ENCODE peak calls at places on chromosomes 16 and 17, in four cellular contexts. One of them, this sample, is unnamed.

GRCh38 chr16:69321080-69321479 is 9.3 kb downstream of the PDF start:
- DNase-seq in K562: no peak
- DNase-seq in IMR-90: no peak
- DNase-seq in GM12878: no peak
- DNase-seq in this sample: no peak

GRCh38 chr17:32927724-32928526 is at the start of gene TMEM98:
- DNase-seq in K562: peak; percentile 52
- DNase-seq in IMR-90: peak; percentile 12
- DNase-seq in GM12878: no peak
- DNase-seq in this sample: no peak

GRCh38 chr17:29621751-29622194 is 939 bp downstream of the CORO6 start:
- DNase-seq in K562: no peak
- DNase-seq in IMR-90: no peak
- DNase-seq in GM12878: no peak
- DNase-seq in this sample: no peak

GRCh38 chr16:67148221-67148620 is 2.6 kb downstream of the B3GNT9 start:
- DNase-seq in K562: no peak
- DNase-seq in IMR-90: no peak
- DNase-seq in GM12878: no peak
- DNase-seq in this sample: no peak

GRCh38 chr17:40915721-40916256 is 21.7 kb downstream of the KRT23 start:
- DNase-seq in K562: no peak
- DNase-seq in IMR-90: peak; percentile 77
- DNase-seq in GM12878: peak; percentile 26
- DNase-seq in this sample: no peak

GRCh38 chr16:85738878-85739715 is 11.8 kb downstream of the C16orf74 start:
- DNase-seq in K562: no peak
- DNase-seq in IMR-90: no peak
- DNase-seq in GM12878: no peak
- DNase-seq in this sample: no peak

GRCh38 chr16:12439443-12440232 is 364.0 kb downstream of the CPPED1 start:
- DNase-seq in K562: no peak
- DNase-seq in IMR-90: no peak
- DNase-seq in GM12878: no peak
- DNase-seq in this sample: no peak

GRCh38 chr16:84138824-84139627 is 6.0 kb downstream of the HSDL1 start:
- DNase-seq in K562: peak; percentile 87
- DNase-seq in IMR-90: peak; percentile 52
- DNase-seq in GM12878: peak; percentile 56
- DNase-seq in this sample: no peak

GRCh38 chr17:14019186-14019956 is 49.9 kb upstream of the COX10 start:
- DNase-seq in K562: peak; percentile 37
- DNase-seq in IMR-90: peak; percentile 57
- DNase-seq in GM12878: no peak
- DNase-seq in this sample: no peak

GRCh38 chr16:30569746-30570325 is 1.7 kb downstream of the ZNF688 start:
- DNase-seq in K562: no peak
- DNase-seq in IMR-90: no peak
- DNase-seq in GM12878: no peak
- DNase-seq in this sample: no peak

GRCh38 chr17:79019631-79020584 is 4.1 kb upstream of the C1QTNF1 start:
- DNase-seq in K562: peak; percentile 56
- DNase-seq in IMR-90: peak; percentile 78
- DNase-seq in GM12878: no peak
- DNase-seq in this sample: peak; percentile 67

GRCh38 chr17:1882836-1883235 is 53.0 kb downstream of the RPA1 start:
- DNase-seq in K562: peak; percentile 31
- DNase-seq in IMR-90: peak; percentile 24
- DNase-seq in GM12878: no peak
- DNase-seq in this sample: peak; percentile 45

GRCh38 chr16:57998484-57998883 is 2.0 kb downstream of the ZNF319 start:
- DNase-seq in K562: no peak
- DNase-seq in IMR-90: no peak
- DNase-seq in GM12878: no peak
- DNase-seq in this sample: no peak

GRCh38 chr16:28067604-28068382 is 4.3 kb upstream of the GSG1L start:
- DNase-seq in K562: peak; percentile 4
- DNase-seq in IMR-90: peak; percentile 74
- DNase-seq in GM12878: no peak
- DNase-seq in this sample: no peak

GRCh38 chr17:4110152-4110551 is 32.7 kb downstream of the ZZEF1 start:
- DNase-seq in K562: no peak
- DNase-seq in IMR-90: peak; percentile 79
- DNase-seq in GM12878: no peak
- DNase-seq in this sample: peak; percentile 20

GRCh38 chr16:29760567-29761279 is 14.9 kb upstream of the C16orf54 start:
- DNase-seq in K562: no peak
- DNase-seq in IMR-90: no peak
- DNase-seq in GM12878: no peak
- DNase-seq in this sample: no peak

GRCh38 chr16:54647216-54647615 is 283.4 kb upstream of the IRX5 start:
- DNase-seq in K562: no peak
- DNase-seq in IMR-90: no peak
- DNase-seq in GM12878: no peak
- DNase-seq in this sample: no peak

GRCh38 chr17:72516772-72517399 is 396.1 kb downstream of the SOX9 start:
- DNase-seq in K562: no peak
- DNase-seq in IMR-90: no peak
- DNase-seq in GM12878: no peak
- DNase-seq in this sample: no peak

DNA sequence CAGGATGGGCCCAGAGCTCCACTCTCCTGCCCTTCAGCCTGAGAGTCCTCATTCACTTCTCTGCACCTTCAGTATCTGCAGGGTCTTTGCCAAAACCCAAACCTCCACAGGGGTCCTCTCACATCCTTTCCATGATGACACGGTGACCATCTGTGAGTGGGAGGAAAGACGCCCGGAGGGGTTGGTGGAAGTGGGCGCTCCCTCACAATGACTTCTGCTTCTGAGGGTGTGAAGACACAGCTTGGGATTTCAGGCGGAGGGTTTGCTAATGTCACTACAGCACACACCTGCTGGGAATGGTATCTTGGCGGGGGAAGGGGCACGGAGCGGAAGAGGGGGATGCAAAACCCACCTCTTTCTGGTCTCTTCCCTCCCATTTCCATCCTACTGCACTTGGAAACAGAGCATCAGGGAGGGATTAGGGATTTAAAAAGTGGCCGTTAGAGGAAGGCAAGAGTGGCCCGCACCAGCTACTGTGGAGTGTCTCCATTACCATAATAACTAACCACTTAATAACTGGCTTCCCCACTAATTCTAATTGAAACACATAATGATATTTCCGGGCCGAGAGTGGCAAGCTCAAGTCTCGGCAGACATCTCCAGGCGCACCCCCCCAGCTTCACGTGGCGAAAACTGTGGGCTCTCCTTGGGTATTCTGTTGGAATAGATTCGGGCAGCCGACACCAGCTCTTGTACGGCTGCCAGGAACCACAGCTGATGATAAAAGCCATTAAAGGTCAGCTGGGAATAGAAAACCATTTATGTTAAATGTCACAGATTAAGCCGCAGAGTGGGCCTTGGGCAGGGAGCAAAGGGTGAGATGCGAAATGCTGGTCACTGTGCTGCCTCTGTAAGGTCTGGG is 115.3 kb upstream of the SDK2 start:
- DNase-seq in K562: no peak
- DNase-seq in IMR-90: no peak
- DNase-seq in GM12878: no peak
- DNase-seq in this sample: no peak
- TF ChIP-seq FOS in K562: no peak
- TF ChIP-seq FOS in IMR-90: no peak
- TF ChIP-seq FOS in GM12878: no peak
- TF ChIP-seq FOS in this sample: no peak

DNA sequence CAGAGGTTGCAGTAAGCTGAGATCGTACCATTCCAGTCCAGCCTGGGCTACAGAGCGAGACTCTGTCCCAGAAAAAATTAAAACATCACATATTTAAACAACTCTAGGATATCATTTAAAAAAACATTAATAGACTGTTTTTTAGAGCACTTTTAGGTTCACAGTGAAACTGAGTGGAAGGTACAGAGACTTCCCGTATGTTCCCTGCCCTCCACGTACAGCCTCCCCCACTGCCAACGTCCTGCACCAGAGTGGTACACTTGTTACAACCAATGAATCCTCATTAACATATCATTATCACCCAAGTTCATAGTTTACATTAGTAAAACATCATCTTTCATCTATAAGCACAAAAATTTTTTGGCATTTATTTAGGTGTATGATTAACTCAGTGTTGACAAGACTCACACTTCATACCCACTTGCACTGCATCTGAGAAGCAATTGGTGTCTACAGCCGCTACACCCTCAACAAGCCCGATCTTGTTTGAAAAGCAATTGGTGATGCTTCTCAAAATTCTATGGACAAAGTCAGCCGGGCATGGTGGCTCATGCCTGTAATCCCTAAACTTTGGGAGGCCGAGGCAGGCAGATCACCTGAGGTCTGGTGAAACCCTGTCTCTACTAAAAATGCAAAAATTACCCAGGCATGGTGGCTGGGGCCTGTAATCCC is 39.9 kb upstream of the STH start:
- DNase-seq in K562: no peak
- DNase-seq in IMR-90: no peak
- DNase-seq in GM12878: no peak
- DNase-seq in this sample: no peak
- TF ChIP-seq FOS in K562: no peak
- TF ChIP-seq FOS in IMR-90: no peak
- TF ChIP-seq FOS in GM12878: no peak
- TF ChIP-seq FOS in this sample: no peak

DNA sequence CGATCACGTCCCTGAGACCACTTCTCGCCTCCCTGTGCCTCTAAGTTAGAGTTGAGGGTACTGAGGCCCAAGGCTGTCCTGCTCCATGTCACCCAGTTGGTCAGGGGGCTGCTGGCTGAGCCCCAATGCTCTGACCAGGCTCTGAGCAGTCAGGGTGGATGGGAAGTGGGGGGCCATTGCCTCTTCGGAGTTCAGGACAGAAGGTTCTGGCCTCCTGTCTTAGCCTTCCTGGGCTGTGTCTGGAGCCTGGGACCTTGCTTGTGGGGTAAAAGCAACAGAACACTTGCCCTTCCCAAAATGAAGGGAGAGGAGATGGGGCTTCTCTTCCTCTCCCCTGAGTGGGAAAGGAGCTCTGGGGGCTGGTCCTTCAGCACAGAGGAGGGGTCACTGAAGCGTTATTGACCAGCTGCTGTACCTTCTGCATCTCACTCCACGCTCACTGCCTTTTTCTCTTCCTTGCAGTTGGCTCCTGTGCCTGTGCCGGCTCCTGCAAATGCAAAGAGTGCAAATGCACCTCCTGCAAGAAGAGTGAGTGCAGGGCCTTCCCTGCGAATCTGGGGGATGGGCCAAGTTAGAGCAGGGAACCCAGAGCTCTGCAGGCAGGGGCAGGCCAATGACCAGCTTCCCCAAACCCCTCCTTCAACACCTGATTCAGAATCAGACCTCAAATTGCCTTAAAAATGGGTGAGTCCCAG is 580 bp downstream of the MT1X start:
- DNase-seq in K562: no peak
- DNase-seq in IMR-90: no peak
- DNase-seq in GM12878: no peak
- DNase-seq in this sample: no peak
- TF ChIP-seq FOS in K562: no peak
- TF ChIP-seq FOS in IMR-90: no peak
- TF ChIP-seq FOS in GM12878: no peak
- TF ChIP-seq FOS in this sample: no peak

DNA sequence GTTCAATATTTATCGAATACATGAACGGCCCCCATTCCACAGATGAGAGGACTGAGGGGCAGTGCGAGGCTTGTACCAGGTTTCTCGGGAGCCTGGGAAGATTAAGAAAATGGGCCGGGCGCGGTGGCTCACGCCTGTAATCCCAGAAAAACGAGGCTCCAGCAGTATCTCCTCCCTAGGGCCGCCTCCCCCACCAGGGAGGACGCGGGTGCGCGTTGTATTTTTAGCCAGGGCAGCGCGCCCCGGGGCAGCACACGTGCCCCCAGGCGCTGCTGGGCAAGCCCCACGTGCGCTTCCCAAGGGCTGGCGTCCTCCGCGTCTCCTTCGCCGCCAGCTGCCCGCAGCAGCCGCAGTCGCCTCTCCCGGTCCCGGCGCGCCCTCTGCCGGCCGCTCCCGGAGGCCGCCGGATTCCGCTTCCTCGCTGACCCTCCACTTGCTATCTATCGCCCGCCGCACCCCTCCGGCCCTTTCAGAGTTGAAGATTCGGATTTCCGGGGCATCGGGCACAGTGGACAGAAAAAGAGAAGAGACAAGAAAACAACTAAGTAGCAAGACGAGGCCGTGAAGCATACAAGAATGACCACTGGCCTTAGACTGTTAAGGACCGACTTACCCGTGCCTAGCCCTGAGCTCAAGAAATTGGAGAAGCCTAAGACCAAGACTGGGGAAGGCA is 1.9 kb upstream of the YBX2 start:
- DNase-seq in K562: peak; percentile 74
- DNase-seq in IMR-90: peak; percentile 74
- DNase-seq in GM12878: no peak
- DNase-seq in this sample: peak; percentile 74
- TF ChIP-seq FOS in K562: no peak
- TF ChIP-seq FOS in IMR-90: peak; percentile 13
- TF ChIP-seq FOS in GM12878: no peak
- TF ChIP-seq FOS in this sample: no peak

DNA sequence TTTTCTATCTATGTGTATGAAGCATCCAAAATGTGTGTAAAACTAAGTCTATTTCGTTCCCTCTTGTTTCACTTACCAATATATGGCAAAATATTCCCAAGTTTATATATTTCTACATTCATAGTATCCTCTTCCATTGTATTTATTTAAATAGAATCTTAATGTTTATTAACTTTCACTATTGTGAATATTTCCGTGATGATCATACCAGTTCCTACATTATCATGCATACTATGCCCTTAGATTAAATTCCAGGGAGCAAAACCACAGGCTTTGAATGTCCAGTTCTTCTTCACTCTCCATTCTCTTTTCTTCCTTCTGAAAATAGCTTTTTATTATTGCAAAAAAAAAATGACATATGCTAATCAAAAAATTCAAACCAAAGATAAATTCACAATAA is 4.0 kb downstream of the MAP2K6 start:
- DNase-seq in K562: no peak
- DNase-seq in IMR-90: peak; percentile 60
- DNase-seq in GM12878: no peak
- DNase-seq in this sample: peak; percentile 26
- TF ChIP-seq FOS in K562: no peak
- TF ChIP-seq FOS in IMR-90: no peak
- TF ChIP-seq FOS in GM12878: no peak
- TF ChIP-seq FOS in this sample: no peak

This sample was measured in endothelial cell of umbilical vein.